ENCODE peak calls at places on chromosomes 13 and 19, in seven cellular contexts. A is left ventricle myocardium inferior; J is CD4-positive, CD25-positive, alpha-beta regulatory T cell; H is NT2/D1; P is DND-41; M is endodermal cell; K is A549. O is an unnamed sample. For H3K4me1, the result is how much of the 10 kb centered on the place peaks cover.

GRCh38 chr13:25906211-25906661 is 145.6 kb downstream of the SHISA2 start:
- DNase-seq in P (peak), K (no peak), M (no peak), H (no peak), J (no peak), A (no peak), O (no peak)

GRCh38 chr13:38308736-38309135 is 40.9 kb upstream of the UFM1 start:
- DNase-seq in M (no peak), K (no peak), A (no peak), P (no peak), J (no peak), H (no peak), O (no peak)

GRCh38 chr19:11047856-11048255 is 41.4 kb upstream of the LDLR start:
- DNase-seq in A (no peak), J (no peak), K (no peak), P (no peak), M (no peak), H (no peak), O (no peak)

GRCh38 chr19:42023121-42023942 is 29.3 kb upstream of the ATP1A3 start:
- DNase-seq in A (no peak), K (peak), P (peak), H (peak), J (no peak), M (peak), O (peak)

GRCh38 chr13:93775507-93776108 is 549.0 kb downstream of the GPC6 start:
- DNase-seq in M (no peak), P (no peak), H (no peak), A (no peak), K (no peak), J (no peak), O (no peak)

GRCh38 chr13:113360446-113360845 is 3.5 kb downstream of the GRTP1 start:
- DNase-seq in J (no peak), A (no peak), P (no peak), K (no peak), M (peak), H (no peak), O (no peak)

GRCh38 chr13:22262328-22262920 is 591.6 kb downstream of the FGF9 start:
- DNase-seq in P (no peak), M (no peak), K (no peak), A (no peak), H (no peak), J (no peak), O (no peak)

GRCh38 chr13:73934771-73935170 is 199.4 kb downstream of the KLF12 start:
- DNase-seq in K (no peak), J (no peak), H (no peak), P (no peak), A (no peak), M (no peak), O (no peak)

GRCh38 chr13:52845334-52845761 is 3.1 kb downstream of the PCDH8 start:
- DNase-seq in A (no peak), J (no peak), P (no peak), M (peak), H (no peak), K (no peak), O (no peak)

GRCh38 chr13:75417006-75417384 is 65.0 kb downstream of the TBC1D4 start:
- DNase-seq in A (no peak), J (no peak), K (no peak), H (no peak), P (no peak), M (no peak), O (no peak)

GRCh38 chr13:105334211-105334610 is 1201.3 kb downstream of the EFNB2 start:
- DNase-seq in K (no peak), M (no peak), P (no peak), J (no peak), H (no peak), A (no peak), O (no peak)

GRCh38 chr19:57099199-57099661 is 20.6 kb upstream of the USP29 start:
- DNase-seq in K (peak), H (peak), P (peak), M (peak), J (peak), A (peak), O (peak)

GRCh38 chr19:39936020-39936419 is 1.6 kb upstream of the FCGBP start:
- DNase-seq in M (no peak), P (no peak), K (no peak), J (no peak), H (no peak), A (no peak), O (no peak)

GRCh38 chr13:70747305-70747704 is 639.1 kb upstream of the KLHL1 start:
- DNase-seq in K (no peak), H (no peak), M (no peak), P (no peak), J (no peak), A (no peak), O (no peak)

GRCh38 chr13:83327091-83327490 is 555.2 kb downstream of the SLITRK1 start:
- DNase-seq in K (no peak), A (no peak), M (no peak), P (no peak), J (no peak), H (no peak), O (no peak)

GRCh38 chr13:83333614-83334388 is 548.5 kb downstream of the SLITRK1 start:
- DNase-seq in J (no peak), H (no peak), P (no peak), A (no peak), K (no peak), M (no peak), O (no peak)

DNA sequence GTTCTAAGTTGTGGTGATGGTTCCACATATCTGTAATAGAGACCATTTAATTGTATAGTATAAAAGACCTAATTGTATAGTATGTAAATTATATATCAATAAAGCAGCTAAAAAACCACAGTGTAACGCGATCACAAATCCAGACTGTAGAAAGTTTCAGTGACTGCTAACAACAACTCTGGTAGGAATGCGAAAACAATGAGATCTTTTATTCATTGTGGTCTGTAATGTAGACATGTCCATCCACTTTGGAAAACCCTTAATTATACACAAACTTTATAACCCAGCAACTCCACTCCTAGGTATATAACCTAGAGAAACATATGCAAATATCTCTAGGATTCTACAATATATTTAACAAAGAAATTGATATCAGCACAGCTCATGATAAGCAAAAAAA is 549.5 kb downstream of the SLITRK1 start:
- DNase-seq in M (no peak), J (no peak), A (no peak), H (no peak), K (no peak), P (no peak), O (no peak)
- H3K4me1 ChIP-seq in M (under half), J (under half), A (under half), H (under half), K (under half), P (under half), O (under half)

GRCh38 chr19:13044160-13044853 is 49.0 kb downstream of the NFIX start:
- DNase-seq in M (no peak), P (no peak), H (no peak), A (no peak), J (no peak), K (no peak), O (no peak)
- H3K4me1 ChIP-seq in M (under half), P (under half), H (under half), A (half or more), J (under half), K (under half), O (under half)

GRCh38 chr13:33743438-33744368 is 74.2 kb upstream of the RFC3 start:
- DNase-seq in M (peak), H (no peak), K (no peak), J (peak), A (no peak), P (no peak), O (no peak)

GRCh38 chr13:33740134-33740538 is 77.8 kb upstream of the RFC3 start:
- DNase-seq in P (no peak), J (no peak), M (no peak), K (no peak), H (no peak), A (no peak), O (no peak)

GRCh38 chr13:33744589-33745369 is 73.2 kb upstream of the RFC3 start:
- DNase-seq in M (no peak), A (no peak), J (no peak), H (no peak), P (no peak), K (no peak), O (no peak)

GRCh38 chr13:33739254-33739653 is 78.7 kb upstream of the RFC3 start:
- DNase-seq in M (no peak), J (no peak), H (no peak), P (no peak), A (no peak), K (no peak), O (no peak)

DNA sequence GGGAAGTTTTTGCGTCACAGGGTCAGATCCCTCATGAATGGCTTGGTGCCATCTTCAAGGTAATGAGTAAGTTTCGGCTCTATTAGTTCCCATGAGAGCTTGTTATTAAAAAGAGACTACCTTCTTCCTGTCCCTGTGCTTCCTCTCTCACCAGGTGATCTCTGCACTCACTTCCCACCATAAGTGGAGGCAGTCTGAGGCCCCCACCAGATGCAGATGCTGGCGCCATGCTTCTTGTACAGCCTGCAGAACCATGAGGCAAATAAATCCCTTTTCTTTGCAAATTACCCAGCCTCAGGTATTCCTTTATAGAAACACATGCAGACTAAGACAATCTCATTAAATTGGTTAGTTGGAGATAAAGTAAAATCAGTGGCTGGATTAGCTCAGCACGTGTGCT is 75.6 kb upstream of the RFC3 start:
- DNase-seq in K (no peak), A (no peak), J (no peak), P (no peak), H (no peak), M (no peak), O (no peak)
- H3K4me1 ChIP-seq in K (under half), A (under half), J (under half), P (under half), H (under half), M (under half), O (under half)

DNA sequence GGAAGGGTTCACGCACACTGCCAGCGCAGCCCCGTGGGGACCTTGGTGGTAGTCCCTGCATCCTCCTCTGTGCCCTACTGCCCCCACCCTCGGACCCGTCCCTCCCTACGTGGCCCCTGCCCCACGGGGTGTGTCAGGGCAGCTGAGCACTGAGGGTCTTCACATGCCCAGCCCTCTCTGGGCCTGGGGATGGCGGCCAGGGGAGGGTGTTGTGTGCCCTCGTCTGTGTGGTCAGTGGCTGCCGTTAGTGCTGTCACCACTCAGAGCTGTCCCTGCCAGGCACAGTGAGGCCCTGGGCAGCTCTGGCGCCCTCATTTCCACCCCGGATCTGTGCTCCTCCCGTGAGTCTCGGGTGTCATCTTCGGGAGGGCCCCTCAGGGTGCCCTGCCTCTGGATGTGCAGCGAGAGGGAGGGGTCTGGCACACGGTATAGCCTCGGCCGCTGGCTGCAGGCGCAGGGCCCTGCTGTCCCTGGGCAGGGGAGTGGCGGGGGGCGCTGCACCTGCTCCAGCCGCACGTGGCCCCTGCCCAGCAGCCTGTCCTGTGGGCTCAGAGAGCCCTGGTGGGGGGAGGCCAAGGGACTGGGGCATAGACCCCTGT is 16.0 kb upstream of the GNA15 start:
- DNase-seq in P (no peak), H (no peak), J (no peak), M (no peak), K (no peak), A (no peak), O (no peak)
- H3K4me1 ChIP-seq in P (under half), H (under half), J (under half), M (under half), K (under half), A (under half), O (under half)

DNA sequence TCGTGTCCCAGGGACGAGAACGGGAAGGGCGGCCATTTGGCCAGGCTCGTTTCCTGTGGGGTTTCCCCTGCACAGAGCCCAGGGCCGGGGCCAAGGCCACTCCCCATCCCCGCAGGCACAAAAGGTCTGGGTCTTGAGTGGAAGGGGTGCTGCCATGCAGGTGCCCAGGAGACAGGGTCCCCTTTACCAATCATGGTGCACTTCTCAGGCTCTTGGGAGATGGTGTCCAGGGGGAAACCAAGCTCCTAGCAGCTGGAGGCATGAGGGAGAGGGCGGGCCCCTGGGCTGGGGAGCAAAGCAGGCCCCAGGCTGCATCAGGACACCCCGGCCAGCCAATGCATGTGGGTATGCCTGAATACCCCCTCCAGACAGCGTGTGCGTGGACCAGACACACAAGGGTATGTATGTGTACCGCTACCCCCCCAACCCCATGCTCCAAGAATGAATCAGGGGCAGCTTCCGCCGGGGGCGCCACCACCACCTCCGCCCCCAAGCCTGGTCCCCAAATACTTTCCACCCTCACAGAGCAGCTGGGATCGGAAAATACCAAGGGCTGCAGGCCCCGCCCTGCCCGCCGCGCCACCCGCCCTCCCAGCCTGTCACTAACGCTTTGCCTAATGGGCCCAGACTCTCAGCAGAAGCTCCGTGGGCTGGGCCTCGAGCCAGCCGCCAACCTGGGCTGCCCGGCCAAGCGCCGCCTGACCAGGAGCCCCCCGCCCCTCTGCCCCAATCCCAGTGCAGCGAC is 37.6 kb upstream of the NANOS3 start:
- DNase-seq in M (peak), A (peak), K (no peak), J (peak), P (no peak), H (no peak), O (peak)
- H3K4me1 ChIP-seq in M (under half), A (half or more), K (half or more), J (half or more), P (under half), H (under half), O (under half)